ENCODE peak calls at places on chromosome 5, in five cellular contexts. M, G, O, J and L are unnamed samples.

GRCh38 chr5:139653616-139654015 is 5.5 kb downstream of the CXXC5 start:
- DNase-seq in M (no peak), G (no peak), O (no peak), J (no peak), L (no peak)

GRCh38 chr5:133612021-133612860 is at the start of gene FSTL4:
- DNase-seq in M (peak; percentile 58), G (no peak), O (peak; percentile 67), J (no peak), L (peak; percentile 73)

GRCh38 chr5:114782869-114783268 is 386.8 kb downstream of the TRIM36 start:
- DNase-seq in M (no peak), G (no peak), O (no peak), J (no peak), L (no peak)

GRCh38 chr5:2684606-2685005 is 66.9 kb downstream of the IRX2 start:
- DNase-seq in M (no peak), G (no peak), O (no peak), J (no peak), L (no peak)

GRCh38 chr5:53917095-53917494 is 356.7 kb downstream of the NDUFS4 start:
- DNase-seq in M (no peak), G (no peak), O (no peak), J (no peak), L (no peak)

GRCh38 chr5:80037366-80037765 is 2.2 kb downstream of the THBS4 start:
- DNase-seq in M (no peak), G (no peak), O (no peak), J (no peak), L (no peak)

GRCh38 chr5:93219641-93220145 is 361.3 kb downstream of the NR2F1-AS1 start:
- DNase-seq in M (no peak), G (no peak), O (no peak), J (no peak), L (no peak)

GRCh38 chr5:128327973-128328372 is 210.1 kb downstream of the FBN2 start:
- DNase-seq in M (no peak), G (no peak), O (no peak), J (no peak), L (no peak)

GRCh38 chr5:170923910-170924620 is 62.2 kb downstream of the RANBP17 start:
- DNase-seq in M (no peak), G (no peak), O (no peak), J (no peak), L (no peak)

GRCh38 chr5:10503321-10503720 is 60.5 kb upstream of the ANKRD33B start:
- DNase-seq in M (no peak), G (no peak), O (no peak), J (no peak), L (no peak)

GRCh38 chr5:96721351-96721970 is 59.3 kb downstream of the CAST start:
- DNase-seq in M (peak; percentile 38), G (no peak), O (no peak), J (no peak), L (no peak)

GRCh38 chr5:78720997-78721396 is 72.4 kb upstream of the LHFPL2 start:
- DNase-seq in M (no peak), G (no peak), O (no peak), J (no peak), L (no peak)

DNA sequence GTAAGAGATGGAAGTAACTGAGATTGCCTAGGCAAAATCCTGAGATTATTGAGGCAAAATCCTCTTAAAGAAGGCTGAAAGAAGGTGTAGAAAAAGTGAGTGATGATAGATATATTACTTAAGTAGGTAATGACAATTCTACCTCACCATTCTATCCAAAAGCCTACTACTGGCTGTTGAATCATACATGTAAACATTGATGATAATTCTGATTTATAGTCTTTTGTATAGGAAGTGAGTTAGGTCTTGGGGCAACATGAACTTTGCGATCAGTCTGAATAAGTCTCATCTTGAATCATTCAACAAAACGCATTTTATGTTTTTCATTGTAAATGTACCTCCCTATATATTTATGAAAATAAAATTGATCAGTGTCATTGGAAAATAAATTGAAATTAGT is 99.6 kb downstream of the PARP8 start:
- DNase-seq in M (no peak), G (no peak), O (no peak), J (no peak), L (no peak)
- H3K4me1 ChIP-seq in M (no peaks in the 10 kb centered on the region), G (no peaks in the 10 kb centered on the region), O (no peaks in the 10 kb centered on the region), J (no peaks in the 10 kb centered on the region), L (no peaks in the 10 kb centered on the region)

GRCh38 chr5:14686517-14686916 is 22.0 kb downstream of the OTULIN start:
- DNase-seq in M (no peak), G (no peak), O (no peak), J (no peak), L (no peak)

GRCh38 chr5:14681236-14681752 is 16.8 kb downstream of the OTULIN start:
- DNase-seq in M (no peak), G (no peak), O (no peak), J (no peak), L (no peak)

GRCh38 chr5:14685757-14686156 is 21.2 kb downstream of the OTULIN start:
- DNase-seq in M (peak; percentile 25), G (no peak), O (no peak), J (peak; percentile 54), L (no peak)

GRCh38 chr5:14684757-14685156 is 20.2 kb downstream of the OTULIN start:
- DNase-seq in M (no peak), G (no peak), O (no peak), J (no peak), L (no peak)

DNA sequence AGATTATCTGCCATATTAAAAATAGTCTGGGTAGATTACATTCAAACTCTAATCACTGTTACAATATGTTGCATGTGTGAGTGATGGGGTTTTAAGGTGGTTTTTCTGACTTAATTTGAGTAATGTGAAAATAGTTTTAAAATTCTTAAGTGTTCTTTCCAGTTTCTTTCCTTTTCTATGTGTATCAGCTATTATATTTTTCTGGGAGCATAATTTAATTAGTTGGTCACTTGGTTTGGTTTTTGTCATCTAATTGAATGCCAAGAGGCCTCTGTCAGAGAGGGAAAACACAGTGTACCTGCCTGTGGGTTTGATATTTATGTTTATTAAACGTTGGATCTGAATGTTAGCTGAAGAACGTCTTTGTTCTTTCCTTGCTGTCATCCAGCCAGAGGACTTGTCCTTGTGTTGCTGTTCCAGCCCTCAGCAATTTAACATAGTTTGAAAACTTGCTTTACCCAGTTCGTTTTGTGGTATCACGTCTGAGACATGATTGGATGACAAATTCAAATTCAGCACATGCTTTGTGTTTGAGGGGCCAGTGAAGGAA is 19.5 kb downstream of the OTULIN start:
- DNase-seq in M (no peak), G (no peak), O (no peak), J (no peak), L (no peak)
- TF ChIP-seq CTCF in M (no peak), G (no peak), O (no peak), J (no peak), L (no peak)

GRCh38 chr5:142246263-142246662 is 78.6 kb downstream of the SPRY4 start:
- DNase-seq in M (no peak), G (no peak), O (peak; percentile 64), J (no peak), L (no peak)
- H3K27ac ChIP-seq in M (peak overlapping the region; percentile 37), G (no peak overlapping the region), O (peak overlapping the region; percentile 78), J (no peak overlapping the region), L (no peak overlapping the region)

DNA sequence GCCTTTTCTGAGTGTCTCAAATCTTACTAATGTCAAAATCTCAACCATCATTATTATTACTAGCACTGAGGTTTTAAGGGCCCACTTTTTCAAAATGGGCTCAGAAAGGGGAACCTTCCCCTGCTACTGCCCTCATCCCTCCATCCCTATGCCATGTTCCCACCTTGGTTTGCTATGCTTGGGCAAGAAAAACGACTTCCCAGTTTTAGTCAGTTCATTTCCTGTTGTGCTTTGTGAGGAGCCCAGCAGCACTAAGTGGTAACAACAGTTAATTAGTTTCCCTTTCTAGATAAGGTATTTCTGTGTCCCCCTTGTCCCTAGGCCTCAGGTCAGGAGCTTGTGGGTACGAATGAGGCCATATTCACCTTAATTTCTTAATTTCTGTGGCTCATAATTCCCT is 595.2 kb downstream of the RAB3C start:
- DNase-seq in M (no peak), G (no peak), O (no peak), J (no peak), L (no peak)
- H3K4me1 ChIP-seq in M (no peaks in the 10 kb centered on the region), G (no peaks in the 10 kb centered on the region), O (no peaks in the 10 kb centered on the region), J (no peaks in the 10 kb centered on the region), L (no peaks in the 10 kb centered on the region)

DNA sequence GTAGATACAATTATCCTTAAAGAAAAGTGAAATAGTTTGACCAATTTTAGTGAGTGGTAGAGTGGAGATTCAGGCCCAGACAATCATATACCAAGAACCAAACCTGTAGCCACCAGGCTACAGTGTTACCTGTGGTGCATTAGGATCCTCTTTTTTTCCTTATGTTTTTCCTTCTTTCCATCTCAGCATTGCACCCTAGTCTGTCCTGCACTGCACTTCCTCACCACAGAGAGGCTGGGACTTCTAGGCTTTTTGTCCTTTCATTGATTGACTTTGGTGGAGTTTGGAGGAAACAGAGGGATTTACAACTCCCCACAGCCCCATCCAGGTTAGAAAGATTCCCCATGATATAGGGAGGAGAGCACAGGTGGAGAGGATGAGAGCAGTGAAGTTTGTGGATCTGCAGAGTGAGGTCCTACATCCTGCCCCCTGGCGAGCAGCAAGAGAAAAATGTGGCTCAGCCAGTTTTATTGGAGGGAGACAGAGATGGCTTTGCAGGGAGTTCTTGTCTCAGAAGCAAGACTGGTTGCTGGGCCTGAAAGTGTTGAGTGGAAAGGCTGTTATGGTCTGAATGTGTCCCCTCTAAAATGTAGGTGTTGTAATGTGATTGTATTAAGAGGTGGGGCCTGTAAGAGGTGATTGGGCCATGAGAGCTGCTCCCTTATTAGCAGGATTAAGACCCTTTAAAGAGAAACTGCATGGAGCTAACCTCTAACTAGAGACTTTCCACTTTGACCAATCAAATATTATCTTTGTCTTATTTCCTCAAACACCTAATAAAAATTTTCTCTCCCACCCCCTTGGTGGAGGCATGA is 36.2 kb downstream of the KIF4B start:
- DNase-seq in M (no peak), G (no peak), O (no peak), J (no peak), L (no peak)
- TF ChIP-seq CTCF in M (no peak), G (peak; percentile 53), O (peak; percentile 8), J (peak; percentile 42), L (no peak)

GRCh38 chr5:1132570-1132969 is 20.7 kb upstream of the SLC12A7 start:
- DNase-seq in M (no peak), G (no peak), O (no peak), J (no peak), L (no peak)
- H3K27ac ChIP-seq in M (no peak overlapping the region), G (peak overlapping the region; percentile 63), O (peak overlapping the region; percentile 87), J (no peak overlapping the region), L (no peak overlapping the region)

GRCh38 chr5:64763948-64764503 is 4.5 kb downstream of the SREK1IP1 start:
- DNase-seq in M (no peak), G (no peak), O (no peak), J (no peak), L (no peak)

GRCh38 chr5:64766934-64767333 is 1.6 kb downstream of the SREK1IP1 start:
- DNase-seq in M (no peak), G (no peak), O (no peak), J (no peak), L (no peak)

GRCh38 chr5:64768358-64769312 is at the start of the genes CWC27 and SREK1IP1:
- DNase-seq in M (peak; percentile 84), G (peak; percentile 75), O (peak; percentile 83), J (peak; percentile 72), L (peak; percentile 88)

GRCh38 chr5:64767959-64768357 is 533 bp downstream of the SREK1IP1 start:
- DNase-seq in M (no peak), G (no peak), O (no peak), J (no peak), L (no peak)

GRCh38 chr5:64766105-64766504 is 2.4 kb downstream of the SREK1IP1 start:
- DNase-seq in M (no peak), G (no peak), O (no peak), J (no peak), L (no peak)
- H3K4me1 ChIP-seq in M (peaks cover 18% of the 10 kb centered on the region), G (peaks cover 15% of the 10 kb centered on the region), O (peaks cover 38% of the 10 kb centered on the region), J (peaks cover 38% of the 10 kb centered on the region), L (peaks cover 27% of the 10 kb centered on the region)